ENCODE peak calls at places on chromosomes 1 and 21, in eight cellular contexts. K is heart left ventricle, I is tibial nerve, X is Peyer's patch, G is breast epithelium, B is K562, R is body of pancreas, V is A549. W is an unnamed sample. For H3K4me1, the result is how much of the 10 kb centered on the place peaks cover.

GRCh38 chr1:210587547-210587946 is 258.8 kb downstream of the HHAT start:
- DNase-seq in K (no peak), I (no peak), X (no peak), G (no peak), B (no peak), R (no peak), V (no peak), W (no peak)

GRCh38 chr1:85571830-85572229 is 8.7 kb upstream of the CCN1 start:
- DNase-seq in K (no peak), I (no peak), X (no peak), G (no peak), B (no peak), R (no peak), V (no peak), W (no peak)

GRCh38 chr1:227449051-227449450 is 114.3 kb upstream of the ZNF678 start:
- DNase-seq in K (no peak), I (no peak), X (no peak), G (no peak), B (peak), R (peak), V (peak), W (no peak)

GRCh38 chr1:43978551-43979260 is at the start of gene B4GALT2:
- DNase-seq in K (peak), I (no peak), X (no peak), G (no peak), B (peak), R (peak), V (no peak), W (no peak)

GRCh38 chr21:46000182-46000730 is 18.7 kb downstream of the COL6A1 start:
- DNase-seq in K (no peak), I (peak), X (peak), G (peak), B (no peak), R (peak), V (no peak), W (no peak)

GRCh38 chr1:183914283-183914682 is 109.4 kb downstream of the RGL1 start:
- DNase-seq in K (no peak), I (no peak), X (no peak), G (no peak), B (no peak), R (no peak), V (no peak), W (peak)

GRCh38 chr1:46070164-46070814 is 62.1 kb downstream of the PIK3R3 start:
- DNase-seq in K (no peak), I (no peak), X (no peak), G (no peak), B (peak), R (no peak), V (no peak), W (no peak)

GRCh38 chr1:7485086-7485780 is 285.9 kb upstream of the VAMP3 start:
- DNase-seq in K (no peak), I (no peak), X (no peak), G (no peak), B (no peak), R (no peak), V (no peak), W (no peak)

GRCh38 chr1:16171314-16172223 is 15.7 kb upstream of the EPHA2 start:
- DNase-seq in K (no peak), I (no peak), X (no peak), G (no peak), B (no peak), R (no peak), V (no peak), W (no peak)

GRCh38 chr1:93257889-93258288 is 77.4 kb downstream of the CCDC18 start:
- DNase-seq in K (no peak), I (no peak), X (no peak), G (no peak), B (no peak), R (no peak), V (no peak), W (no peak)

GRCh38 chr1:27332536-27333281 is 9.1 kb upstream of the SYTL1 start:
- DNase-seq in K (no peak), I (no peak), X (peak), G (no peak), B (peak), R (peak), V (no peak), W (peak)

GRCh38 chr1:23904748-23905357 is 8.3 kb downstream of the CNR2 start:
- DNase-seq in K (no peak), I (no peak), X (no peak), G (no peak), B (no peak), R (no peak), V (no peak), W (no peak)

GRCh38 chr1:156477526-156478249 is 22.9 kb downstream of the MEF2D start:
- DNase-seq in K (no peak), I (no peak), X (no peak), G (no peak), B (no peak), R (no peak), V (no peak), W (peak)

GRCh38 chr1:90175490-90176157 is 180.7 kb downstream of the ZNF326 start:
- DNase-seq in K (no peak), I (no peak), X (no peak), G (no peak), B (no peak), R (no peak), V (no peak), W (no peak)

GRCh38 chr21:15327637-15328265 is 263.0 kb upstream of the NRIP1 start:
- DNase-seq in K (no peak), I (no peak), X (no peak), G (no peak), B (no peak), R (no peak), V (no peak), W (no peak)

GRCh38 chr21:15330872-15331271 is 266.1 kb upstream of the NRIP1 start:
- DNase-seq in K (no peak), I (no peak), X (no peak), G (no peak), B (no peak), R (no peak), V (no peak), W (no peak)

GRCh38 chr21:15324542-15324941 is 259.7 kb upstream of the NRIP1 start:
- DNase-seq in K (no peak), I (no peak), X (no peak), G (no peak), B (no peak), R (no peak), V (no peak), W (no peak)

DNA sequence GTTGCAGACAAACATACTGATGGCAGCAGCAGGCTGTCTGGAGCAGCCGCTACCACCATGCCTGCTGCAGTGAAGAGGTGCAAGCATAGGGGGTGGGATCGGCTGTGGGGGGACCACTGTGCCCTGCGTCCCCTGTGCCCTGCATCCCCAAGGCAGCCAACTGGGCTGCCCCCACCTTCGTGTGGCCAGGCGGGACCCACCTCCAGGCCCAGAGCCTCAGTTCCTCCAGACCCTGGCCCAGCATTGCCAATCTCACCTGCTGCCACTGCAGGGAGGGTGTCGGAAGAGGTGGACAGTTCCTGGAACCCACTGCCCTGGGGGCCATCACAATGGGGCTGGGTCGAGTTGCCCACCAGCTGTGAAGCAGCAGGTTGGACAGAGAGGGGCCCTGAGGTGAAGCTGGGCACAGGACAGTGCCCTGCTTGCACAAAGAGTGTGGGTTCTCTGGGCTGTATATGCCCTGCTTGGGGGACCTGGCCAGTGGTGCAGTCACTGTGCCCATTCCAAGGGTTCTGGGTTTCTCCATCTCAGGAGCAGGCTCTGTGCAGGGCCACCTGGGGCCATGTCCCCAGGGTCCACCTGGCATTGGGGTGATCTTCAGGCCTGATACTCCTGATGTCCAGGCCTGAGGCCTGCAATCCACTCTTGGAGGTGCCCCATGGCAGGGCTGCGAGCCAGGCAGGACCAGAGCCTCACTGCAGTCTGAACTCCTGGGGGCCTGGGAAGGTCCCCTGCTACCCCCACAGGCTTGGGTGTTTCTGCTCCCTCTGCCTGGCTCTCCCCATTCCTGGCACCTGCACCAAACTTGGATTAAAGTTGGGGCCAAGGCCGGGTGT is 261.4 kb upstream of the NRIP1 start:
- DNase-seq in K (no peak), I (no peak), X (no peak), G (no peak), B (no peak), R (no peak), V (no peak), W (no peak)
- H3K4me1 ChIP-seq in K (under half), I (under half), X (under half), G (under half), B (under half), R (under half), V (under half), W (under half)

GRCh38 chr1:42658880-42659337 is 686 bp downstream of the PPIH start:
- DNase-seq in K (no peak), I (no peak), X (no peak), G (no peak), B (no peak), R (no peak), V (no peak), W (no peak)
- H3K27ac ChIP-seq in K (peak), I (no peak), X (peak), G (peak), B (peak), R (peak), V (peak), W (peak)

GRCh38 chr1:111202707-111203623 is 2.5 kb upstream of the DENND2D start:
- DNase-seq in K (no peak), I (no peak), X (no peak), G (no peak), B (no peak), R (no peak), V (no peak), W (no peak)
- TF ChIP-seq POLR2A in K (no peak), I (no peak), X (no peak), G (no peak), B (no peak), R (no peak), V (no peak), W (no peak)

DNA sequence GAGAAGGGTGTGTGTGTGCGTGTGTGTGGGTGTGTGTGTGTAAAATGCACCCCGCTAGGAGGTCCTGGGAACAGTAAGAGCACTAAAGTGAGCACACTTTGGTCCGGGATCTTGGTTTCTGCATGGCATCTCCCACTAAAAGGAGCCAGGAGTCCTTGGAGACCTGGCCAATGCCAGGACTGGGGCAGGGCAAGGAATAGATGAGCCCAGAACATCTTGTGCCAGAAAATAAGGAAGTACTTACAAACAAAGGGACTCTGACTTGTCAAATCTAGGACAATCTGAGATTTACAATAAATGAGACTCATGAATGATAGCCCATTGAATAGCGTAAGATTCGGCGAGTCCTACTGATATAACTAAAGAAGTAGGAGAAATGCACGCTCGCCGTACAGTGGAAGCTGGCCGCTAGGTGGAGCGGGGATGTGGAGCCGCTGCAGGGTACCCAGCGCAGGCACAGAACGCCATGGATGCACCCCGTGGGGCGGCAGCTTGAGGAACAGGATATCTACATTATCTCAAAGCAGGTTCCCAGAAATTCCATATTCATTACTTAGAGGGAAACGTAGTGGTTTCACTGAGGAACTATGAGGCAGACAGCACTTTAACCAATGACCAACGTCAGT is 7.1 kb downstream of the SLC37A1 start:
- DNase-seq in K (no peak), I (no peak), X (no peak), G (no peak), B (peak), R (no peak), V (no peak), W (peak)
- H3K4me1 ChIP-seq in K (under half), I (under half), X (under half), G (under half), B (under half), R (under half), V (under half), W (under half)

DNA sequence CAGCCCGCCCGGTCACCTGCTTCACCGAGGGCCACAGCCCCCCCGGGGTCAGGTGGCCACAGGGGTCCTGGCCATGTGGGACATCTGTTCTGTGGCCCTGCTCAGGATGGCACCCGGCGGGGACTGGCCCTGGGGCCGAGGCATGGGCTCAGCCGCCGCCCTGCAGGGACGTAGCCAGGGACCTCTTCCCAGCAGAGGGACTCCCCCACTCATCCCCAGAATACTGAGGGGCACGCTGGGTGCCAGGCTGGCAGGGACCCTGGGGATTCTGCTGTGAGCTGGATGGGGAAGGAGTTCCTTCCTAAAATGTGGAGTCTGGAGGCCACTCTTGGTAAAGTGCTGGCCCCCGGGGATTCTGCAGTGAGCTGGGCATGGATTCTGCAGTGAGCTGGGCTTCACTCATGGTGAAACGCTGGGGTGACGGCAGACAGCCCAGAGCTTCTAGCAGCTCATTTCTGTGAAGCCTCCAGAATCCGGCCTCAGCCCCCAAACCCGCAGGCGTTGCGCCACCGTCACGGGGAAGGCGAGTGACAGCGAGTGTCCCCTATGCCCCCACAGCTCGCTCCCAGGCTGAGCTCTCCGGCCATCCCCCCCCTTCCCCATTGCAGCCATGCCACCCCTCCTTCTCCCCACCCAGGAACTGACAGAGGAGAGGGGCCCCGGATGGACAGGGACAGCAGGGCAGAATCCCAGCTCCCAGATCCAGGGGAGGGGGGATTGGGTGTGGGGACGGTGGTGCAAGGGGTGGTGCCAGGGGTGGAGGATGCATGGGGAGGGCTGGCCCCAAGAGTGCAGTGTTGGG is 1.4 kb downstream of the ITGB2 start:
- DNase-seq in K (no peak), I (no peak), X (no peak), G (no peak), B (no peak), R (no peak), V (no peak), W (no peak)
- H3K27ac ChIP-seq in K (peak), I (no peak), X (peak), G (no peak), B (no peak), R (no peak), V (peak), W (no peak)

GRCh38 chr1:244917271-244917670 is 52.9 kb upstream of the HNRNPU start:
- DNase-seq in K (no peak), I (no peak), X (no peak), G (no peak), B (no peak), R (no peak), V (no peak), W (no peak)

GRCh38 chr1:244919320-244920282 is 55.3 kb upstream of the HNRNPU start:
- DNase-seq in K (no peak), I (no peak), X (no peak), G (no peak), B (peak), R (no peak), V (no peak), W (no peak)

GRCh38 chr1:244920911-244921310 is 56.6 kb upstream of the HNRNPU start:
- DNase-seq in K (peak), I (no peak), X (no peak), G (no peak), B (peak), R (no peak), V (no peak), W (no peak)

GRCh38 chr1:244915736-244916135 is 51.4 kb upstream of the HNRNPU start:
- DNase-seq in K (no peak), I (no peak), X (no peak), G (no peak), B (no peak), R (no peak), V (no peak), W (no peak)

DNA sequence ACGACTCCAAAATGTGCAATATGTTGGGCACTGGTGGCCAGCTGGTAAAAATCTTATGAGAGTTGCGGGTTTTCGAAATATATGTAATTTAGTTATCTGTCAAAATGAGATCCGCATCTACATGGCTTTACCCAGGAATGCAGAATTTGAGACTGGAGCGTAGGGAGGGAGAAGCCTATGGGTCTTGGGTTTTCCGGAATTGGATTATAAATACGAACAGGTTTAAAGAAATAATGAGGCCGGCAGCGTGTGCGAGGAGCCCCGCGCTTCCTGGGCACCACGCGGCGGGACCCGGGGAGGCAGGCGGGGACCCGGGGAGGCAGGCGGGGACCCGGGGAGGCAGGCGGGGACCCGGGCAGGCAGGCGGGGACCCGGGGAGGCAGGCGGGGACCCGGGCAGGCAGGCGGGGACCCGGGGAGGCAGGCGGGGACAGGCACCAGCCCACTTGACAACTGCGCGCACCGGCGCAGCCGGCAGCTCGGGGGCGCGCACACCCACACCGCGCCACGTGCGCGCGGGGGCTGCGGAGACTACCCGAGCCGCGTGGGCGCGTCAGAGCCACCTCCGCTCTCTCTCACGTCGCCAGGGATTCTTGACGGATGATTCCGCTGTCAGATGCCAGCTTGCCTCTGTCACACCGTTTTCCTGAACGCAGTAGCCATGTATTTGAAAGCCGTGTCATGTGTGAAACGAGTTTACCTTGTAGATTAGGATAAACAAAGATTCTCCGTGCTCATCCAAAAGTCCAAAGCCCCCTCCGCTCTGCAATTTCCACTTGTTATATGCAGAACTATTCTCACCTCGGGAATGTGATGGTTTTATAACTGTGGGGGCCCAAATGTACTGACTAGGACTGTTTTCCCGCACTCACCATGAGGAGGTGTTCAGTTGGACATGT is 54.3 kb upstream of the HNRNPU start:
- DNase-seq in K (peak), I (no peak), X (peak), G (no peak), B (peak), R (peak), V (peak), W (peak)
- TF ChIP-seq POLR2A in K (no peak), I (no peak), X (no peak), G (no peak), B (peak), R (peak), V (no peak), W (no peak)

GRCh38 chr1:153532769-153533599 is 2.8 kb downstream of the S100A6 start:
- DNase-seq in K (peak), I (peak), X (peak), G (peak), B (peak), R (peak), V (peak), W (peak)
- H3K4me1 ChIP-seq in K (under half), I (half or more), X (under half), G (under half), B (under half), R (under half), V (under half), W (under half)